ENCODE peak calls at places on chromosomes 4 and X, in eight cellular contexts. One of them, this sample, is unnamed.

GRCh38 chr4:17367201-17367600 is 144.7 kb downstream of the QDPR start:
- DNase-seq in LoVo: no peak
- DNase-seq in RPMI7951: peak; percentile 4
- DNase-seq in stimulated activated CD8-positive, alpha-beta memory T cell treated with anti-CD3 and anti-CD28 coated beads, Interleukin-15, amount 100 ng/mL, for 4 hours: no peak
- DNase-seq in DMS153: no peak
- DNase-seq in AG20443: no peak
- DNase-seq in naive thymus-derived CD8-positive, alpha-beta T cell: no peak
- DNase-seq in head of caudate nucleus: no peak
- DNase-seq in this sample: no peak

GRCh38 chrX:51461053-51462050 is 35.0 kb downstream of the NUDT11 start:
- DNase-seq in AG20443: peak; percentile 9
- DNase-seq in LoVo: peak; percentile 24
- DNase-seq in RPMI7951: peak; percentile 39
- DNase-seq in naive thymus-derived CD8-positive, alpha-beta T cell: peak; percentile 50
- DNase-seq in head of caudate nucleus: peak; percentile 23
- DNase-seq in DMS153: no peak
- DNase-seq in stimulated activated CD8-positive, alpha-beta memory T cell treated with anti-CD3 and anti-CD28 coated beads, Interleukin-15, amount 100 ng/mL, for 4 hours: no peak
- DNase-seq in this sample: no peak

GRCh38 chrX:108224727-108225455 is 133.3 kb downstream of the ATG4A start:
- DNase-seq in DMS153: no peak
- DNase-seq in head of caudate nucleus: no peak
- DNase-seq in naive thymus-derived CD8-positive, alpha-beta T cell: no peak
- DNase-seq in AG20443: peak; percentile 24
- DNase-seq in RPMI7951: peak; percentile 6
- DNase-seq in LoVo: peak; percentile 2
- DNase-seq in stimulated activated CD8-positive, alpha-beta memory T cell treated with anti-CD3 and anti-CD28 coated beads, Interleukin-15, amount 100 ng/mL, for 4 hours: no peak
- DNase-seq in this sample: no peak

GRCh38 chr4:125891597-125892258 is 577.0 kb downstream of the FAT4 start:
- DNase-seq in RPMI7951: peak; percentile 23
- DNase-seq in AG20443: peak; percentile 66
- DNase-seq in LoVo: no peak
- DNase-seq in stimulated activated CD8-positive, alpha-beta memory T cell treated with anti-CD3 and anti-CD28 coated beads, Interleukin-15, amount 100 ng/mL, for 4 hours: no peak
- DNase-seq in head of caudate nucleus: no peak
- DNase-seq in naive thymus-derived CD8-positive, alpha-beta T cell: no peak
- DNase-seq in DMS153: no peak
- DNase-seq in this sample: no peak

GRCh38 chr4:7429601-7430078 is 5.1 kb downstream of the PSAPL1 start:
- DNase-seq in naive thymus-derived CD8-positive, alpha-beta T cell: no peak
- DNase-seq in head of caudate nucleus: no peak
- DNase-seq in stimulated activated CD8-positive, alpha-beta memory T cell treated with anti-CD3 and anti-CD28 coated beads, Interleukin-15, amount 100 ng/mL, for 4 hours: no peak
- DNase-seq in LoVo: no peak
- DNase-seq in RPMI7951: no peak
- DNase-seq in AG20443: no peak
- DNase-seq in DMS153: no peak
- DNase-seq in this sample: no peak

GRCh38 chrX:17679261-17679660 is 58.0 kb upstream of the SCML1 start:
- DNase-seq in LoVo: no peak
- DNase-seq in AG20443: no peak
- DNase-seq in head of caudate nucleus: no peak
- DNase-seq in RPMI7951: no peak
- DNase-seq in naive thymus-derived CD8-positive, alpha-beta T cell: no peak
- DNase-seq in DMS153: no peak
- DNase-seq in stimulated activated CD8-positive, alpha-beta memory T cell treated with anti-CD3 and anti-CD28 coated beads, Interleukin-15, amount 100 ng/mL, for 4 hours: no peak
- DNase-seq in this sample: no peak

GRCh38 chr4:76434901-76435688 is at the start of gene SHROOM3:
- DNase-seq in naive thymus-derived CD8-positive, alpha-beta T cell: no peak
- DNase-seq in AG20443: peak; percentile 34
- DNase-seq in DMS153: no peak
- DNase-seq in stimulated activated CD8-positive, alpha-beta memory T cell treated with anti-CD3 and anti-CD28 coated beads, Interleukin-15, amount 100 ng/mL, for 4 hours: no peak
- DNase-seq in head of caudate nucleus: no peak
- DNase-seq in LoVo: no peak
- DNase-seq in RPMI7951: peak; percentile 61
- DNase-seq in this sample: no peak

GRCh38 chr4:48368389-48368788 is 27.1 kb downstream of the SLAIN2 start:
- DNase-seq in naive thymus-derived CD8-positive, alpha-beta T cell: no peak
- DNase-seq in RPMI7951: no peak
- DNase-seq in DMS153: no peak
- DNase-seq in LoVo: no peak
- DNase-seq in stimulated activated CD8-positive, alpha-beta memory T cell treated with anti-CD3 and anti-CD28 coated beads, Interleukin-15, amount 100 ng/mL, for 4 hours: no peak
- DNase-seq in AG20443: no peak
- DNase-seq in head of caudate nucleus: no peak
- DNase-seq in this sample: no peak

GRCh38 chr4:2041234-2042130 is 17.6 kb upstream of the NAT8L start:
- DNase-seq in stimulated activated CD8-positive, alpha-beta memory T cell treated with anti-CD3 and anti-CD28 coated beads, Interleukin-15, amount 100 ng/mL, for 4 hours: peak; percentile 69
- DNase-seq in LoVo: peak; percentile 86
- DNase-seq in head of caudate nucleus: peak; percentile 93
- DNase-seq in naive thymus-derived CD8-positive, alpha-beta T cell: peak; percentile 77
- DNase-seq in RPMI7951: peak; percentile 65
- DNase-seq in DMS153: no peak
- DNase-seq in AG20443: peak; percentile 97
- DNase-seq in this sample: peak; percentile 88

GRCh38 chrX:45781901-45782553 is 581.4 kb upstream of the DIPK2B start:
- DNase-seq in DMS153: no peak
- DNase-seq in AG20443: peak; percentile 56
- DNase-seq in head of caudate nucleus: peak; percentile 10
- DNase-seq in naive thymus-derived CD8-positive, alpha-beta T cell: no peak
- DNase-seq in RPMI7951: peak; percentile 83
- DNase-seq in stimulated activated CD8-positive, alpha-beta memory T cell treated with anti-CD3 and anti-CD28 coated beads, Interleukin-15, amount 100 ng/mL, for 4 hours: no peak
- DNase-seq in LoVo: peak; percentile 44
- DNase-seq in this sample: no peak

GRCh38 chr4:14262221-14262620 is 634.7 kb upstream of the BOD1L1 start:
- DNase-seq in DMS153: no peak
- DNase-seq in stimulated activated CD8-positive, alpha-beta memory T cell treated with anti-CD3 and anti-CD28 coated beads, Interleukin-15, amount 100 ng/mL, for 4 hours: no peak
- DNase-seq in AG20443: no peak
- DNase-seq in LoVo: no peak
- DNase-seq in naive thymus-derived CD8-positive, alpha-beta T cell: no peak
- DNase-seq in RPMI7951: no peak
- DNase-seq in head of caudate nucleus: no peak
- DNase-seq in this sample: no peak

GRCh38 chrX:47625365-47625764 is 4.4 kb downstream of the CFP start:
- DNase-seq in stimulated activated CD8-positive, alpha-beta memory T cell treated with anti-CD3 and anti-CD28 coated beads, Interleukin-15, amount 100 ng/mL, for 4 hours: no peak
- DNase-seq in AG20443: no peak
- DNase-seq in RPMI7951: no peak
- DNase-seq in head of caudate nucleus: no peak
- DNase-seq in naive thymus-derived CD8-positive, alpha-beta T cell: no peak
- DNase-seq in LoVo: no peak
- DNase-seq in DMS153: no peak
- DNase-seq in this sample: no peak

GRCh38 chr4:104447346-104447745 is 47.3 kb downstream of the CXXC4 start:
- DNase-seq in AG20443: no peak
- DNase-seq in RPMI7951: no peak
- DNase-seq in LoVo: no peak
- DNase-seq in DMS153: no peak
- DNase-seq in stimulated activated CD8-positive, alpha-beta memory T cell treated with anti-CD3 and anti-CD28 coated beads, Interleukin-15, amount 100 ng/mL, for 4 hours: no peak
- DNase-seq in naive thymus-derived CD8-positive, alpha-beta T cell: no peak
- DNase-seq in head of caudate nucleus: no peak
- DNase-seq in this sample: no peak

GRCh38 chr4:40848981-40849380 is 99.2 kb downstream of the NSUN7 start:
- DNase-seq in naive thymus-derived CD8-positive, alpha-beta T cell: no peak
- DNase-seq in stimulated activated CD8-positive, alpha-beta memory T cell treated with anti-CD3 and anti-CD28 coated beads, Interleukin-15, amount 100 ng/mL, for 4 hours: no peak
- DNase-seq in AG20443: no peak
- DNase-seq in RPMI7951: no peak
- DNase-seq in head of caudate nucleus: no peak
- DNase-seq in DMS153: no peak
- DNase-seq in LoVo: no peak
- DNase-seq in this sample: no peak

GRCh38 chrX:24260827-24261550 is 52.9 kb downstream of the SUPT20HL2 start:
- DNase-seq in stimulated activated CD8-positive, alpha-beta memory T cell treated with anti-CD3 and anti-CD28 coated beads, Interleukin-15, amount 100 ng/mL, for 4 hours: no peak
- DNase-seq in RPMI7951: peak; percentile 51
- DNase-seq in AG20443: peak; percentile 46
- DNase-seq in head of caudate nucleus: peak; percentile 5
- DNase-seq in naive thymus-derived CD8-positive, alpha-beta T cell: peak; percentile 0
- DNase-seq in LoVo: no peak
- DNase-seq in DMS153: no peak
- DNase-seq in this sample: no peak

GRCh38 chrX:102712216-102712966 is at the start of gene GPRASP2:
- DNase-seq in AG20443: peak; percentile 55
- DNase-seq in head of caudate nucleus: peak; percentile 72
- DNase-seq in RPMI7951: peak; percentile 28
- DNase-seq in LoVo: peak; percentile 6
- DNase-seq in stimulated activated CD8-positive, alpha-beta memory T cell treated with anti-CD3 and anti-CD28 coated beads, Interleukin-15, amount 100 ng/mL, for 4 hours: no peak
- DNase-seq in DMS153: no peak
- DNase-seq in naive thymus-derived CD8-positive, alpha-beta T cell: peak; percentile 31
- DNase-seq in this sample: peak; percentile 66

GRCh38 chr4:74023709-74024108 is 14.8 kb downstream of the CXCL3 start:
- DNase-seq in LoVo: peak; percentile 88
- DNase-seq in DMS153: no peak
- DNase-seq in AG20443: no peak
- DNase-seq in stimulated activated CD8-positive, alpha-beta memory T cell treated with anti-CD3 and anti-CD28 coated beads, Interleukin-15, amount 100 ng/mL, for 4 hours: no peak
- DNase-seq in head of caudate nucleus: no peak
- DNase-seq in RPMI7951: no peak
- DNase-seq in naive thymus-derived CD8-positive, alpha-beta T cell: no peak
- DNase-seq in this sample: no peak

GRCh38 chr4:8297141-8297601 is 27.6 kb downstream of the HTRA3 start:
- DNase-seq in naive thymus-derived CD8-positive, alpha-beta T cell: no peak
- DNase-seq in LoVo: no peak
- DNase-seq in stimulated activated CD8-positive, alpha-beta memory T cell treated with anti-CD3 and anti-CD28 coated beads, Interleukin-15, amount 100 ng/mL, for 4 hours: no peak
- DNase-seq in RPMI7951: no peak
- DNase-seq in head of caudate nucleus: no peak
- DNase-seq in AG20443: no peak
- DNase-seq in DMS153: no peak
- DNase-seq in this sample: no peak

GRCh38 chr4:165656399-165656798 is 216.6 kb upstream of the TLL1 start:
- DNase-seq in DMS153: no peak
- DNase-seq in naive thymus-derived CD8-positive, alpha-beta T cell: no peak
- DNase-seq in AG20443: no peak
- DNase-seq in RPMI7951: no peak
- DNase-seq in LoVo: no peak
- DNase-seq in head of caudate nucleus: no peak
- DNase-seq in stimulated activated CD8-positive, alpha-beta memory T cell treated with anti-CD3 and anti-CD28 coated beads, Interleukin-15, amount 100 ng/mL, for 4 hours: no peak
- DNase-seq in this sample: no peak

GRCh38 chrX:9899640-9900075 is 67.5 kb upstream of the CLDN34 start:
- DNase-seq in AG20443: peak; percentile 48
- DNase-seq in LoVo: no peak
- DNase-seq in naive thymus-derived CD8-positive, alpha-beta T cell: no peak
- DNase-seq in head of caudate nucleus: peak; percentile 87
- DNase-seq in DMS153: no peak
- DNase-seq in stimulated activated CD8-positive, alpha-beta memory T cell treated with anti-CD3 and anti-CD28 coated beads, Interleukin-15, amount 100 ng/mL, for 4 hours: no peak
- DNase-seq in RPMI7951: peak; percentile 80
- DNase-seq in this sample: peak; percentile 69

GRCh38 chrX:39577976-39578962 is 519.5 kb downstream of the BCOR start:
- DNase-seq in LoVo: no peak
- DNase-seq in DMS153: no peak
- DNase-seq in AG20443: no peak
- DNase-seq in naive thymus-derived CD8-positive, alpha-beta T cell: peak; percentile 22
- DNase-seq in head of caudate nucleus: no peak
- DNase-seq in RPMI7951: peak; percentile 68
- DNase-seq in stimulated activated CD8-positive, alpha-beta memory T cell treated with anti-CD3 and anti-CD28 coated beads, Interleukin-15, amount 100 ng/mL, for 4 hours: peak; percentile 13
- DNase-seq in this sample: no peak

GRCh38 chr4:11475871-11476270 is 47.2 kb upstream of the HS3ST1 start:
- DNase-seq in stimulated activated CD8-positive, alpha-beta memory T cell treated with anti-CD3 and anti-CD28 coated beads, Interleukin-15, amount 100 ng/mL, for 4 hours: no peak
- DNase-seq in DMS153: no peak
- DNase-seq in AG20443: no peak
- DNase-seq in RPMI7951: no peak
- DNase-seq in naive thymus-derived CD8-positive, alpha-beta T cell: no peak
- DNase-seq in head of caudate nucleus: no peak
- DNase-seq in LoVo: no peak
- DNase-seq in this sample: no peak

GRCh38 chr4:123600426-123600825 is 203.8 kb downstream of the SPRY1 start:
- DNase-seq in head of caudate nucleus: no peak
- DNase-seq in naive thymus-derived CD8-positive, alpha-beta T cell: no peak
- DNase-seq in LoVo: no peak
- DNase-seq in RPMI7951: no peak
- DNase-seq in DMS153: no peak
- DNase-seq in AG20443: no peak
- DNase-seq in stimulated activated CD8-positive, alpha-beta memory T cell treated with anti-CD3 and anti-CD28 coated beads, Interleukin-15, amount 100 ng/mL, for 4 hours: no peak
- DNase-seq in this sample: no peak

GRCh38 chrX:34197946-34198345 is 65.8 kb upstream of the FAM47A start:
- DNase-seq in LoVo: no peak
- DNase-seq in head of caudate nucleus: no peak
- DNase-seq in AG20443: no peak
- DNase-seq in DMS153: no peak
- DNase-seq in naive thymus-derived CD8-positive, alpha-beta T cell: no peak
- DNase-seq in stimulated activated CD8-positive, alpha-beta memory T cell treated with anti-CD3 and anti-CD28 coated beads, Interleukin-15, amount 100 ng/mL, for 4 hours: no peak
- DNase-seq in RPMI7951: no peak
- DNase-seq in this sample: no peak

GRCh38 chrX:15781964-15782711 is 8.1 kb upstream of the ZRSR2 start:
- DNase-seq in DMS153: no peak
- DNase-seq in RPMI7951: peak; percentile 24
- DNase-seq in stimulated activated CD8-positive, alpha-beta memory T cell treated with anti-CD3 and anti-CD28 coated beads, Interleukin-15, amount 100 ng/mL, for 4 hours: no peak
- DNase-seq in AG20443: no peak
- DNase-seq in head of caudate nucleus: no peak
- DNase-seq in naive thymus-derived CD8-positive, alpha-beta T cell: no peak
- DNase-seq in LoVo: no peak
- DNase-seq in this sample: no peak

GRCh38 chr4:39526810-39527295 is 386 bp downstream of the UGDH start:
- DNase-seq in DMS153: no peak
- DNase-seq in stimulated activated CD8-positive, alpha-beta memory T cell treated with anti-CD3 and anti-CD28 coated beads, Interleukin-15, amount 100 ng/mL, for 4 hours: no peak
- DNase-seq in LoVo: no peak
- DNase-seq in RPMI7951: no peak
- DNase-seq in head of caudate nucleus: no peak
- DNase-seq in AG20443: no peak
- DNase-seq in naive thymus-derived CD8-positive, alpha-beta T cell: peak; percentile 36
- DNase-seq in this sample: no peak